ENCODE peak calls at places on chromosomes 4 and X, in six cellular contexts. U is sciatic nerve, I is T-helper 17 cell, E is iPS-NIHi11, X is cardiac muscle cell, M is AG08395. W is an unnamed sample.

GRCh38 chr4:176927664-176928063 is 134.9 kb upstream of the VEGFC start:
- DNase-seq in M (peak), U (no peak), E (no peak), I (no peak), X (peak), W (no peak)

GRCh38 chr4:74534936-74535335 is 90.0 kb downstream of the AREG start:
- DNase-seq in U (no peak), M (no peak), E (no peak), I (no peak), X (no peak), W (no peak)

GRCh38 chr4:106679063-106679462 is 310.5 kb upstream of the GIMD1 start:
- DNase-seq in I (no peak), M (no peak), X (no peak), E (no peak), U (no peak), W (no peak)

GRCh38 chr4:15042529-15043167 is 40.4 kb downstream of the CPEB2 start:
- DNase-seq in X (peak), I (no peak), U (no peak), E (no peak), M (no peak), W (no peak)

GRCh38 chr4:176611351-176611750 is 181.4 kb downstream of the VEGFC start:
- DNase-seq in E (no peak), U (no peak), M (no peak), X (no peak), I (no peak), W (no peak)

GRCh38 chr4:20254517-20255250 is 3.0 kb downstream of the SLIT2 start:
- DNase-seq in I (no peak), M (peak), E (peak), U (peak), X (peak), W (no peak)

GRCh38 chr4:3174371-3175338 is 74.3 kb upstream of the MSANTD1 start:
- DNase-seq in E (no peak), I (no peak), X (no peak), M (no peak), U (no peak), W (no peak)

GRCh38 chr4:47340914-47341313 is 122.6 kb downstream of the COMMD8 start:
- DNase-seq in M (no peak), U (no peak), I (no peak), E (no peak), X (no peak), W (no peak)

GRCh38 chrX:49878128-49878833 is 1.0 kb upstream of the USP27X start:
- DNase-seq in X (no peak), U (no peak), M (no peak), I (no peak), E (no peak), W (no peak)

GRCh38 chr4:52861879-52862604 is at the start of gene RASL11B:
- DNase-seq in M (peak), U (peak), E (peak), X (peak), I (peak), W (no peak)

GRCh38 chr4:128384091-128384520 is 96.5 kb upstream of the PGRMC2 start:
- DNase-seq in X (peak), E (no peak), I (no peak), U (no peak), M (peak), W (no peak)

GRCh38 chr4:77579406-77580076 is 26.1 kb upstream of the CXCL13 start:
- DNase-seq in X (peak), M (peak), U (no peak), I (no peak), E (no peak), W (no peak)

GRCh38 chrX:40120838-40121580 is 23.3 kb upstream of the BCOR start:
- DNase-seq in I (no peak), M (no peak), U (no peak), E (no peak), X (no peak), W (no peak)

GRCh38 chr4:81486502-81486901 is 14.8 kb upstream of the RASGEF1B start:
- DNase-seq in M (no peak), E (peak), X (no peak), I (no peak), U (no peak), W (no peak)

GRCh38 chrX:134604701-134605271 is 53.5 kb downstream of the PLAC1 start:
- DNase-seq in M (peak), X (peak), U (no peak), I (no peak), E (no peak), W (no peak)

GRCh38 chr4:122826596-122827257 is at the start of gene FGF2:
- DNase-seq in I (no peak), E (peak), X (peak), M (peak), U (peak), W (no peak)

GRCh38 chr4:153555730-153556440 is 89.7 kb downstream of the TMEM131L start:
- DNase-seq in M (peak), E (peak), I (no peak), U (peak), X (peak), W (no peak)

GRCh38 chr4:149008415-149009025 is 566.3 kb upstream of the NR3C2 start:
- DNase-seq in E (no peak), I (no peak), M (no peak), U (no peak), X (no peak), W (no peak)

GRCh38 chr4:95421869-95422268 is 126.9 kb downstream of the UNC5C start:
- DNase-seq in U (no peak), M (no peak), I (no peak), X (no peak), E (no peak), W (no peak)

GRCh38 chr4:80097395-80098177 is 24.6 kb upstream of the ANTXR2 start:
- DNase-seq in I (no peak), M (peak), U (peak), E (no peak), X (peak), W (no peak)

GRCh38 chr4:53706422-53707032 is 115.2 kb upstream of the LNX1 start:
- DNase-seq in U (no peak), I (no peak), M (peak), X (peak), E (peak), W (peak)

GRCh38 chrX:134753185-134754008 is 95.1 kb upstream of the PLAC1 start:
- DNase-seq in I (no peak), X (peak), U (no peak), M (peak), E (no peak), W (no peak)

GRCh38 chr4:83138979-83139378 is 24.4 kb upstream of the PLAC8 start:
- DNase-seq in U (no peak), M (no peak), I (no peak), E (no peak), X (no peak), W (no peak)

GRCh38 chr4:73244941-73245601 is 13.5 kb downstream of the ANKRD17 start:
- DNase-seq in M (no peak), X (no peak), I (no peak), E (no peak), U (no peak), W (no peak)

GRCh38 chr4:85812776-85813175 is 337.8 kb downstream of the ARHGAP24 start:
- DNase-seq in U (no peak), M (no peak), E (no peak), X (no peak), I (no peak), W (no peak)

GRCh38 chr4:112897548-112897947 is 151.9 kb upstream of the ANK2 start:
- DNase-seq in X (peak), M (no peak), I (no peak), U (no peak), E (no peak), W (no peak)

GRCh38 chrX:38175140-38175539 is 45.5 kb downstream of the SRPX start:
- DNase-seq in E (peak), I (no peak), X (no peak), U (no peak), M (peak), W (peak)

GRCh38 chr4:136863756-136864155 is 668.5 kb downstream of the PCDH18 start:
- DNase-seq in E (peak), U (no peak), I (no peak), M (no peak), X (peak), W (no peak)

GRCh38 chr4:26384380-26385057 is 63.7 kb downstream of the RBPJ start:
- DNase-seq in U (no peak), M (no peak), X (no peak), E (no peak), I (no peak), W (no peak)

GRCh38 chr4:52606766-52607165 is 52.3 kb downstream of the USP46 start:
- DNase-seq in E (no peak), I (no peak), X (no peak), M (peak), U (no peak), W (no peak)

GRCh38 chrX:47232803-47233332 is at the start of gene USP11:
- DNase-seq in E (peak), M (peak), I (peak), U (no peak), X (peak), W (peak)

GRCh38 chrX:47563801-47564315 is 2.9 kb downstream of the ARAF start:
- DNase-seq in X (peak), U (no peak), M (no peak), E (no peak), I (no peak), W (peak)

GRCh38 chr4:135824759-135825331 is 1623.3 kb upstream of the PABPC4L start:
- DNase-seq in E (no peak), U (no peak), I (no peak), M (no peak), X (no peak), W (no peak)

GRCh38 chrX:15451913-15452312 is 41.2 kb downstream of the PIR start:
- DNase-seq in I (no peak), M (no peak), U (no peak), E (no peak), X (peak), W (no peak)

GRCh38 chrX:148624951-148625350 is 124.5 kb downstream of the AFF2 start:
- DNase-seq in U (no peak), I (no peak), M (no peak), E (no peak), X (no peak), W (peak)

GRCh38 chr4:4608214-4608537 is 66.3 kb upstream of the STX18 start:
- DNase-seq in E (no peak), U (no peak), I (no peak), X (no peak), M (no peak), W (no peak)

GRCh38 chrX:110055616-110056015 is 52.7 kb downstream of the TMEM164 start:
- DNase-seq in E (no peak), U (no peak), I (no peak), M (no peak), X (no peak), W (no peak)

GRCh38 chrX:133892337-133892736 is 93.1 kb downstream of the GPC3 start:
- DNase-seq in U (no peak), E (no peak), X (no peak), I (no peak), M (no peak), W (no peak)

GRCh38 chrX:26922278-26922677 is 540.9 kb downstream of the PPP4R3C start:
- DNase-seq in I (no peak), U (no peak), M (no peak), X (no peak), E (no peak), W (no peak)